ENCODE peak calls at places on chromosomes 7 and 10, in seven cellular contexts. L, A, G, Z, Q, E and K are unnamed samples.

GRCh38 chr7:9874182-9874581 is 1099.5 kb upstream of the PHF14 start:
- DNase-seq in Q (no peak), L (no peak), G (no peak), E (no peak), A (no peak), Z (no peak), K (no peak)

GRCh38 chr10:110370005-110370404 is 65.3 kb upstream of the SMNDC1 start:
- DNase-seq in E (no peak), Z (no peak), A (no peak), L (no peak), G (no peak), Q (no peak), K (no peak)

GRCh38 chr7:4993471-4993870 is 34.5 kb upstream of the MMD2 start:
- DNase-seq in Q (no peak), E (no peak), Z (no peak), G (no peak), L (no peak), A (no peak), K (no peak)

GRCh38 chr7:32577421-32577820 is 82.1 kb downstream of the AVL9 start:
- DNase-seq in Z (no peak), G (no peak), A (no peak), Q (no peak), L (no peak), E (no peak), K (no peak)

GRCh38 chr7:148575640-148576411 is 14.7 kb upstream of the C7orf33 start:
- DNase-seq in Q (peak), L (peak), E (peak), A (peak), Z (peak), G (peak), K (peak)

GRCh38 chr10:80545258-80545881 is 7.7 kb downstream of the SH2D4B start:
- DNase-seq in A (no peak), Z (no peak), G (no peak), Q (no peak), L (no peak), E (no peak), K (no peak)

GRCh38 chr7:8442814-8443304 is 9.4 kb downstream of the NXPH1 start:
- DNase-seq in Z (peak), A (peak), E (peak), G (no peak), L (no peak), Q (peak), K (no peak)

GRCh38 chr10:130434446-130435385 is 298.5 kb downstream of the GLRX3 start:
- DNase-seq in G (peak), Q (no peak), E (no peak), A (no peak), Z (no peak), L (no peak), K (no peak)

GRCh38 chr10:43649149-43649523 is 455 bp upstream of the ZNF32 start:
- DNase-seq in Q (no peak), L (no peak), A (no peak), Z (no peak), E (no peak), G (no peak), K (no peak)

GRCh38 chr10:73779018-73779417 is 2.8 kb upstream of the CHCHD1 start:
- DNase-seq in G (no peak), Q (no peak), A (no peak), E (no peak), L (no peak), Z (no peak), K (no peak)

GRCh38 chr7:157976406-157976805 is 611.2 kb downstream of the PTPRN2 start:
- DNase-seq in G (no peak), Q (no peak), L (no peak), A (no peak), Z (no peak), E (no peak), K (no peak)

GRCh38 chr10:71066600-71066999 is 145.8 kb upstream of the UNC5B start:
- DNase-seq in L (no peak), Q (no peak), G (no peak), A (no peak), Z (no peak), E (no peak), K (no peak)

GRCh38 chr10:88409236-88409635 is 173.9 kb downstream of the RNLS start:
- DNase-seq in Z (no peak), A (no peak), E (no peak), L (no peak), G (peak), Q (no peak), K (no peak)

GRCh38 chr7:118232837-118233236 is 8.3 kb downstream of the ANKRD7 start:
- DNase-seq in E (no peak), G (no peak), L (no peak), A (no peak), Q (no peak), Z (no peak), K (no peak)

GRCh38 chr7:100803398-100804161 is 23.7 kb downstream of the EPHB4 start:
- DNase-seq in E (peak), G (peak), L (no peak), A (no peak), Q (peak), Z (peak), K (peak)

GRCh38 chr7:5752663-5753062 is 28.8 kb downstream of the RNF216 start:
- DNase-seq in Q (no peak), E (no peak), L (no peak), A (no peak), Z (no peak), G (no peak), K (no peak)

GRCh38 chr7:151038951-151039849 is 9.1 kb upstream of the ASIC3 start:
- DNase-seq in L (no peak), Q (peak), Z (no peak), G (no peak), A (peak), E (peak), K (no peak)

GRCh38 chr7:7761974-7762769 is 43.8 kb upstream of the RPA3 start:
- DNase-seq in Z (no peak), G (peak), E (peak), L (no peak), A (no peak), Q (peak), K (peak)

GRCh38 chr7:17132726-17133125 is 165.7 kb upstream of the AHR start:
- DNase-seq in A (no peak), Z (no peak), Q (no peak), L (no peak), G (no peak), E (no peak), K (no peak)

GRCh38 chr10:25675204-25675603 is 258.8 kb upstream of the MYO3A start:
- DNase-seq in L (no peak), E (no peak), G (no peak), Z (no peak), Q (no peak), A (no peak), K (no peak)

GRCh38 chr10:11697718-11698527 is 44.3 kb upstream of the ECHDC3 start:
- DNase-seq in L (no peak), G (no peak), Q (no peak), Z (no peak), E (no peak), A (no peak), K (no peak)

GRCh38 chr10:51389415-51390342 is 309.7 kb downstream of the CSTF2T start:
- DNase-seq in A (peak), G (peak), Z (peak), E (peak), L (no peak), Q (peak), K (peak)

GRCh38 chr7:96076350-96076707 is 245.6 kb downstream of the SLC25A13 start:
- DNase-seq in Q (no peak), A (no peak), Z (no peak), G (no peak), E (no peak), L (no peak), K (no peak)

GRCh38 chr7:122046402-122046801 is 97.6 kb downstream of the AASS start:
- DNase-seq in G (no peak), A (no peak), Q (no peak), E (no peak), L (no peak), Z (no peak), K (no peak)

GRCh38 chr7:151059362-151060112 is at the start of gene SLC4A2:
- DNase-seq in Z (peak), G (peak), L (peak), A (peak), Q (peak), E (peak), K (peak)

GRCh38 chr10:128571745-128572144 is 445.5 kb upstream of the MKI67 start:
- DNase-seq in E (no peak), L (no peak), Z (no peak), G (no peak), A (no peak), Q (no peak), K (no peak)

GRCh38 chr7:44983742-44984477 is 5.1 kb upstream of the MYO1G start:
- DNase-seq in A (no peak), L (no peak), G (no peak), E (no peak), Q (no peak), Z (no peak), K (no peak)

GRCh38 chr7:12403287-12404181 is at the start of gene VWDE:
- DNase-seq in A (peak), E (no peak), Z (peak), Q (no peak), L (no peak), G (peak), K (no peak)

GRCh38 chr7:99011706-99012404 is 132.1 kb downstream of the SMURF1 start:
- DNase-seq in A (no peak), Q (no peak), Z (no peak), L (no peak), E (no peak), G (no peak), K (no peak)